ENCODE peak calls at places on chromosome 6, in six cellular contexts. One of them, this sample, is unnamed. For H3K9me3, the result is how much of the 10 kb centered on the place peaks cover.

GRCh38 chr6:11918739-11919605 is 93.1 kb upstream of the HIVEP1 start:
- DNase-seq in HepG2: no peak
- DNase-seq in H9: no peak
- DNase-seq in Karpas-422: no peak
- DNase-seq in fibroblast of lung: no peak
- DNase-seq in neuronal stem cell: no peak
- DNase-seq in this sample: no peak

GRCh38 chr6:25991785-25992412 is 29.3 kb downstream of the TRIM38 start:
- DNase-seq in H9: peak
- DNase-seq in HepG2: peak
- DNase-seq in fibroblast of lung: peak
- DNase-seq in Karpas-422: peak
- DNase-seq in neuronal stem cell: peak
- DNase-seq in this sample: peak

GRCh38 chr6:12504325-12504966 is 212.1 kb upstream of the PHACTR1 start:
- DNase-seq in Karpas-422: peak
- DNase-seq in fibroblast of lung: no peak
- DNase-seq in neuronal stem cell: no peak
- DNase-seq in H9: no peak
- DNase-seq in HepG2: peak
- DNase-seq in this sample: no peak

GRCh38 chr6:14713008-14713452 is 532.8 kb upstream of the JARID2 start:
- DNase-seq in H9: no peak
- DNase-seq in fibroblast of lung: peak
- DNase-seq in Karpas-422: no peak
- DNase-seq in HepG2: no peak
- DNase-seq in neuronal stem cell: no peak
- DNase-seq in this sample: no peak

GRCh38 chr6:125759184-125759902 is 9.9 kb downstream of the HEY2 start:
- DNase-seq in H9: peak
- DNase-seq in fibroblast of lung: no peak
- DNase-seq in HepG2: no peak
- DNase-seq in neuronal stem cell: peak
- DNase-seq in Karpas-422: no peak
- DNase-seq in this sample: peak

GRCh38 chr6:34317882-34318491 is 69.2 kb upstream of the SMIM29 start:
- DNase-seq in fibroblast of lung: no peak
- DNase-seq in H9: no peak
- DNase-seq in HepG2: no peak
- DNase-seq in Karpas-422: peak
- DNase-seq in neuronal stem cell: no peak
- DNase-seq in this sample: no peak

GRCh38 chr6:150229775-150230561 is 87.1 kb downstream of the PPP1R14C start:
- DNase-seq in Karpas-422: no peak
- DNase-seq in neuronal stem cell: no peak
- DNase-seq in fibroblast of lung: no peak
- DNase-seq in HepG2: no peak
- DNase-seq in H9: no peak
- DNase-seq in this sample: no peak

GRCh38 chr6:10385512-10386132 is 29.3 kb downstream of the TFAP2A start:
- DNase-seq in neuronal stem cell: peak
- DNase-seq in HepG2: no peak
- DNase-seq in fibroblast of lung: no peak
- DNase-seq in Karpas-422: no peak
- DNase-seq in H9: peak
- DNase-seq in this sample: no peak

GRCh38 chr6:4589295-4589694 is 186.9 kb upstream of the CDYL start:
- DNase-seq in HepG2: no peak
- DNase-seq in neuronal stem cell: no peak
- DNase-seq in Karpas-422: no peak
- DNase-seq in fibroblast of lung: no peak
- DNase-seq in H9: no peak
- DNase-seq in this sample: no peak

GRCh38 chr6:113299526-113299925 is 557.6 kb upstream of the MARCKS start:
- DNase-seq in Karpas-422: no peak
- DNase-seq in HepG2: no peak
- DNase-seq in H9: no peak
- DNase-seq in fibroblast of lung: no peak
- DNase-seq in neuronal stem cell: no peak
- DNase-seq in this sample: no peak

GRCh38 chr6:32133786-32134185 is 3.7 kb upstream of the FKBPL start:
- DNase-seq in neuronal stem cell: no peak
- DNase-seq in fibroblast of lung: no peak
- DNase-seq in Karpas-422: no peak
- DNase-seq in HepG2: no peak
- DNase-seq in H9: no peak
- DNase-seq in this sample: no peak

GRCh38 chr6:143528164-143528811 is 16.8 kb upstream of the FUCA2 start:
- DNase-seq in HepG2: no peak
- DNase-seq in neuronal stem cell: no peak
- DNase-seq in H9: no peak
- DNase-seq in fibroblast of lung: no peak
- DNase-seq in Karpas-422: no peak
- DNase-seq in this sample: no peak

DNA sequence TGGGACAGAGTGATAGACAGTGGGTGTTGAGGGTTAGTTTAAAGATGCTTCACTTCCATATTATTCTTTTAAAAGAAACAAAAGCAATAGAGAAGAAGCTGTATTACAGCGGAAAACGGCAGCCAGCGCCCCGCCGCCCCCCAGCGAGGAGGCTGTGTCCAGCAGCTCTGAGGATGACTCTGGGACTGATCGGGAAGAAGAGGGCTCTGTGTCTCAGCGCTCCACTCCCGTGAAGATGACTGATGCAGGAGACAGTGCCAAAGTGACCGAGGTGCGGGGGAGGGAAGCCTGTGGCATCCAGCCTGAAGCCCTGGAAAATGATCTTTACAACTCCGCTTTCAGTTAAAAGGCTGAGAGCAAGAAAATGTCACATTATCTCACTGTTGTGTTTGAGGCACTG is 100.2 kb downstream of the FIG4 start:
- DNase-seq in HepG2: no peak
- DNase-seq in neuronal stem cell: no peak
- DNase-seq in H9: peak
- DNase-seq in fibroblast of lung: no peak
- DNase-seq in Karpas-422: no peak
- DNase-seq in this sample: no peak
- H3K9ac ChIP-seq in HepG2: no peak
- H3K9ac ChIP-seq in neuronal stem cell: no peak
- H3K9ac ChIP-seq in H9: no peak
- H3K9ac ChIP-seq in fibroblast of lung: no peak
- H3K9ac ChIP-seq in Karpas-422: no peak
- H3K9ac ChIP-seq in this sample: no peak

DNA sequence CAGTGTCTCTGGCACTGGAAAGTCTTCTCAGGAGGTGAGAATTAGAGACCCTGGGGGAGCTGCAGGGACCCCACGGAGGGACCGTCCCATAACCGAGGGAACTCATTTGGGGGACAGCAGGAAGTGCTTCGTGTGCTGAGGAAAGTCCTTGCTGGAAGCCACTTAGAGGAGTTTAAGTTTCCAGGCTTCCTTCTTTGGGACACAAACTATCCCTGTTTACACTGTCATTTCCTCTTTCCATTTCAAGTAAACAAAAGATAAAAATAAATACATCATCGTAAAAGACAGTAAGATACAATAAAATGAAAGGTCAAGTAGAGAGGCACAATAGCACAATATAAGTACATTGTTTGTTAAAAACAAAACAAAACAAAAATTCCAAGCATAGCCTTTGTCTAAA is 101.2 kb downstream of the TTLL2 start:
- DNase-seq in neuronal stem cell: no peak
- DNase-seq in fibroblast of lung: no peak
- DNase-seq in Karpas-422: no peak
- DNase-seq in H9: no peak
- DNase-seq in HepG2: no peak
- DNase-seq in this sample: no peak
- H3K9me3 ChIP-seq in neuronal stem cell: under half
- H3K9me3 ChIP-seq in fibroblast of lung: under half
- H3K9me3 ChIP-seq in Karpas-422: under half
- H3K9me3 ChIP-seq in H9: under half
- H3K9me3 ChIP-seq in HepG2: under half
- H3K9me3 ChIP-seq in this sample: under half

GRCh38 chr6:139919107-139920026 is 544.9 kb upstream of the CITED2 start:
- DNase-seq in H9: no peak
- DNase-seq in fibroblast of lung: no peak
- DNase-seq in neuronal stem cell: no peak
- DNase-seq in Karpas-422: peak
- DNase-seq in HepG2: no peak
- DNase-seq in this sample: peak
- H3K9ac ChIP-seq in H9: no peak
- H3K9ac ChIP-seq in fibroblast of lung: no peak
- H3K9ac ChIP-seq in neuronal stem cell: no peak
- H3K9ac ChIP-seq in Karpas-422: no peak
- H3K9ac ChIP-seq in HepG2: no peak
- H3K9ac ChIP-seq in this sample: no peak

DNA sequence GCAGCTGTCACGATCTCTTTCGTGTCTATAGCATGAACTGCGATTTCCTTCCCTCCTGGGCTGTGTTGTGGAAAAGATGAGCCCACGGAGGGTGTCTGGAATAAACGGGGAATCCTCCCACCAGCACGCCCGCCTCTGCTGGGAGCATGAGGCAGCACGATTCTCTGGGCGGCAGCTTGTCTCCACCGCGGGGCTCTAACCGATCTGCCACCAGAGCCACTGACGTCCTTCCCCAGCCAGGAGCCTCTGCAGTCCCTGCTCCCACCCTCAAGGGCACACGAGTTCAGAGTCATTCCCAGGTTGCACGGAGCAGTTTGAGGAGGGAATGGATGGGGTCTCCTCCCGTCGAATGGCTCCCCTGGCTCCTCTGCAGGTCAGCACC is 197.6 kb downstream of the DLL1 start:
- DNase-seq in fibroblast of lung: no peak
- DNase-seq in Karpas-422: no peak
- DNase-seq in HepG2: no peak
- DNase-seq in H9: peak
- DNase-seq in neuronal stem cell: no peak
- DNase-seq in this sample: no peak
- H3K9me3 ChIP-seq in fibroblast of lung: under half
- H3K9me3 ChIP-seq in Karpas-422: under half
- H3K9me3 ChIP-seq in HepG2: under half
- H3K9me3 ChIP-seq in H9: under half
- H3K9me3 ChIP-seq in neuronal stem cell: under half
- H3K9me3 ChIP-seq in this sample: under half

DNA sequence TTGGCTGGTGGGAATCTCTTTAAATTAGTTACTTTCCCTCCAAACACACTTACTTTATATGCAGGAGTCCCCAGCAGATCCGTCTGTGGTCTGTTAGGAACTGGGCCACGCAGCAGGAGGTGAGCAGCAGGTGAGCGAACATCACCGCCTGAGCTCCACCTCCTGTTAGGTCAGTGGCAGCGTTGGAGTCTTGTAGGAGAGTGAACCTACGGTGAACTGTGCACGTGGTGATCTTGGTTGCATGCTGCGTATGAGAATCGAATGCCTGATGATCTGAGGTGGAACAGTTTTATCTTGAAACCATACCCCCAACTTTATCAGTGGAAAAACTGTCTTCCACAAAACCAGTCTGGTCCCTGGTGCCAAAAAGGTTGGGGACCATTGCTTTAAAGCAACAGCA is 5.0 kb downstream of the SERPINB6 start:
- DNase-seq in fibroblast of lung: no peak
- DNase-seq in neuronal stem cell: no peak
- DNase-seq in Karpas-422: no peak
- DNase-seq in H9: no peak
- DNase-seq in HepG2: no peak
- DNase-seq in this sample: no peak
- H3K9ac ChIP-seq in fibroblast of lung: no peak
- H3K9ac ChIP-seq in neuronal stem cell: no peak
- H3K9ac ChIP-seq in Karpas-422: no peak
- H3K9ac ChIP-seq in H9: no peak
- H3K9ac ChIP-seq in HepG2: no peak
- H3K9ac ChIP-seq in this sample: no peak

GRCh38 chr6:70714716-70715257 is 47.1 kb downstream of the SMAP1 start:
- DNase-seq in neuronal stem cell: no peak
- DNase-seq in H9: no peak
- DNase-seq in Karpas-422: no peak
- DNase-seq in fibroblast of lung: no peak
- DNase-seq in HepG2: no peak
- DNase-seq in this sample: no peak

GRCh38 chr6:70717038-70717801 is 49.5 kb downstream of the SMAP1 start:
- DNase-seq in fibroblast of lung: no peak
- DNase-seq in H9: no peak
- DNase-seq in neuronal stem cell: no peak
- DNase-seq in HepG2: no peak
- DNase-seq in Karpas-422: no peak
- DNase-seq in this sample: no peak
- H3K9me3 ChIP-seq in fibroblast of lung: under half
- H3K9me3 ChIP-seq in H9: under half
- H3K9me3 ChIP-seq in neuronal stem cell: under half
- H3K9me3 ChIP-seq in HepG2: under half
- H3K9me3 ChIP-seq in Karpas-422: under half
- H3K9me3 ChIP-seq in this sample: under half

GRCh38 chr6:29146154-29146553 is 24.6 kb upstream of the OR2J2 start:
- DNase-seq in H9: no peak
- DNase-seq in fibroblast of lung: no peak
- DNase-seq in Karpas-422: no peak
- DNase-seq in HepG2: peak
- DNase-seq in neuronal stem cell: no peak
- DNase-seq in this sample: no peak

GRCh38 chr6:29137724-29138123 is 29.9 kb downstream of the OR2J3 start:
- DNase-seq in fibroblast of lung: no peak
- DNase-seq in neuronal stem cell: no peak
- DNase-seq in HepG2: no peak
- DNase-seq in H9: no peak
- DNase-seq in Karpas-422: no peak
- DNase-seq in this sample: no peak

GRCh38 chr6:29141606-29142005 is 29.1 kb upstream of the OR2J2 start:
- DNase-seq in fibroblast of lung: no peak
- DNase-seq in Karpas-422: no peak
- DNase-seq in H9: no peak
- DNase-seq in neuronal stem cell: no peak
- DNase-seq in HepG2: no peak
- DNase-seq in this sample: no peak

GRCh38 chr6:29142349-29142748 is 28.4 kb upstream of the OR2J2 start:
- DNase-seq in H9: no peak
- DNase-seq in Karpas-422: no peak
- DNase-seq in fibroblast of lung: no peak
- DNase-seq in neuronal stem cell: no peak
- DNase-seq in HepG2: no peak
- DNase-seq in this sample: no peak
- H3K9ac ChIP-seq in H9: no peak
- H3K9ac ChIP-seq in Karpas-422: no peak
- H3K9ac ChIP-seq in fibroblast of lung: no peak
- H3K9ac ChIP-seq in neuronal stem cell: no peak
- H3K9ac ChIP-seq in HepG2: no peak
- H3K9ac ChIP-seq in this sample: no peak

GRCh38 chr6:107936162-107936909 is 21.7 kb downstream of the SEC63 start:
- DNase-seq in Karpas-422: no peak
- DNase-seq in fibroblast of lung: no peak
- DNase-seq in HepG2: no peak
- DNase-seq in neuronal stem cell: no peak
- DNase-seq in H9: no peak
- DNase-seq in this sample: no peak
- H3K9me3 ChIP-seq in Karpas-422: under half
- H3K9me3 ChIP-seq in fibroblast of lung: under half
- H3K9me3 ChIP-seq in HepG2: under half
- H3K9me3 ChIP-seq in neuronal stem cell: under half
- H3K9me3 ChIP-seq in H9: under half
- H3K9me3 ChIP-seq in this sample: under half